ENCODE peak calls at places on chromosome 18, in ten cellular contexts. Y is mucosa of gallbladder; K is substantia nigra; R is amygdala; T is mesothelial cell of epicardium; L is fibroblast of pulmonary artery; D is T follicular helper cell; B is AG08395; S is activated CD4-positive, alpha-beta T cell treated with anti-CD3 and anti-CD28 coated beads, Interleukin-2, amount 50 U/mL, for 48 hours; W is HT-29. N is an unnamed sample.

GRCh38 chr18:2424420-2424819 is 146.9 kb downstream of the METTL4 start:
- DNase-seq in Y (no peak), K (no peak), R (no peak), T (no peak), L (no peak), D (no peak), B (no peak), S (no peak), W (no peak), N (no peak)

GRCh38 chr18:25233582-25234362 is 118.2 kb downstream of the ZNF521 start:
- DNase-seq in Y (no peak), K (no peak), R (no peak), T (no peak), L (peak; percentile 69), D (no peak), B (peak; percentile 35), S (no peak), W (no peak), N (no peak)

GRCh38 chr18:74063023-74063422 is 84.6 kb downstream of the FBXO15 start:
- DNase-seq in Y (no peak), K (no peak), R (no peak), T (no peak), L (no peak), D (no peak), B (no peak), S (peak; percentile 21), W (no peak), N (no peak)

GRCh38 chr18:49994410-49994809 is 181.1 kb upstream of the ACAA2 start:
- DNase-seq in Y (no peak), K (no peak), R (no peak), T (no peak), L (no peak), D (no peak), B (no peak), S (no peak), W (no peak), N (no peak)

GRCh38 chr18:78884502-78884901 is 95.1 kb upstream of the SALL3 start:
- DNase-seq in Y (no peak), K (no peak), R (no peak), T (no peak), L (no peak), D (no peak), B (no peak), S (no peak), W (peak; percentile 4), N (no peak)

GRCh38 chr18:50422286-50422898 is 47.5 kb downstream of the SKA1 start:
- DNase-seq in Y (no peak), K (no peak), R (no peak), T (no peak), L (peak; percentile 31), D (no peak), B (no peak), S (no peak), W (no peak), N (no peak)

GRCh38 chr18:44882163-44882881 is 201.6 kb downstream of the SETBP1 start:
- DNase-seq in Y (no peak), K (no peak), R (no peak), T (no peak), L (no peak), D (no peak), B (no peak), S (no peak), W (no peak), N (no peak)

GRCh38 chr18:36295214-36295613 is 2.3 kb upstream of the FHOD3 start:
- DNase-seq in Y (no peak), K (no peak), R (no peak), T (no peak), L (no peak), D (no peak), B (no peak), S (no peak), W (no peak), N (no peak)

GRCh38 chr18:48345596-48345995 is 63.6 kb downstream of the ZBTB7C start:
- DNase-seq in Y (no peak), K (no peak), R (no peak), T (no peak), L (peak; percentile 33), D (no peak), B (peak; percentile 43), S (no peak), W (peak; percentile 43), N (no peak)

GRCh38 chr18:66999003-66999402 is 395.1 kb upstream of the CDH19 start:
- DNase-seq in Y (no peak), K (no peak), R (no peak), T (no peak), L (no peak), D (no peak), B (no peak), S (no peak), W (no peak), N (no peak)

GRCh38 chr18:51659781-51660180 is 462.3 kb upstream of the MEX3C start:
- DNase-seq in Y (no peak), K (no peak), R (no peak), T (no peak), L (no peak), D (no peak), B (no peak), S (no peak), W (no peak), N (no peak)

GRCh38 chr18:22084547-22084946 is 84.8 kb upstream of the GATA6 start:
- DNase-seq in Y (peak; percentile 78), K (no peak), R (no peak), T (no peak), L (no peak), D (no peak), B (no peak), S (no peak), W (peak; percentile 72), N (no peak)